ENCODE peak calls at places on chromosomes 11 and 22, in ten cellular contexts. R, Z, K, L, X, J, P, N, V and S are unnamed samples.

GRCh38 chr11:1381793-1382425 is 7.8 kb upstream of the BRSK2 start:
- DNase-seq in R (no peak), P (no peak), K (no peak), J (no peak), V (no peak), Z (no peak), X (no peak), L (no peak), N (no peak), S (no peak)

GRCh38 chr11:120079750-120080610 is 57.9 kb downstream of the TRIM29 start:
- DNase-seq in R (no peak), P (no peak), N (peak), J (no peak), L (peak), V (peak), K (no peak), X (no peak), Z (no peak), S (no peak)

GRCh38 chr22:23574877-23575276 is 5.2 kb downstream of the IGLL1 start:
- DNase-seq in V (no peak), L (no peak), X (no peak), K (no peak), Z (no peak), R (no peak), N (no peak), J (no peak), P (no peak), S (no peak)

GRCh38 chr11:6988506-6988905 is 31.6 kb downstream of the ZNF214 start:
- DNase-seq in R (no peak), N (no peak), K (no peak), L (no peak), X (no peak), V (no peak), P (peak), J (no peak), Z (peak), S (no peak)

GRCh38 chr11:46278387-46279173 is 1.1 kb downstream of the CREB3L1 start:
- DNase-seq in L (peak), V (peak), R (peak), N (peak), Z (peak), J (no peak), K (peak), X (no peak), P (peak), S (peak)

GRCh38 chr11:95829580-95830259 is 39.4 kb downstream of the CEP57 start:
- DNase-seq in V (no peak), K (no peak), P (peak), J (no peak), N (no peak), R (peak), Z (peak), L (no peak), X (no peak), S (no peak)

GRCh38 chr22:32079110-32080089 is 36.3 kb downstream of the SLC5A1 start:
- DNase-seq in V (peak), X (peak), J (peak), L (no peak), P (peak), N (no peak), R (peak), Z (peak), K (no peak), S (no peak)

GRCh38 chr11:70574725-70575347 is 176.5 kb downstream of the CTTN start:
- DNase-seq in K (no peak), R (no peak), V (no peak), X (no peak), L (no peak), N (no peak), P (no peak), Z (no peak), J (no peak), S (no peak)

GRCh38 chr11:112878228-112878627 is 83.0 kb upstream of the NCAM1 start:
- DNase-seq in L (peak), V (no peak), X (no peak), N (no peak), Z (no peak), J (no peak), P (no peak), K (no peak), R (no peak), S (peak)

GRCh38 chr11:67266424-67267187 is at the start of gene GRK2:
- DNase-seq in L (peak), J (no peak), K (no peak), Z (no peak), N (no peak), X (no peak), P (no peak), V (peak), R (no peak), S (peak)

GRCh38 chr11:69131644-69132300 is 24.0 kb upstream of the SMIM38 start:
- DNase-seq in Z (peak), X (peak), J (peak), L (peak), K (peak), P (peak), V (peak), R (peak), N (peak), S (peak)

GRCh38 chr11:126090452-126090851 is 27.8 kb upstream of the CDON start:
- DNase-seq in Z (no peak), P (no peak), X (no peak), J (no peak), R (no peak), V (no peak), K (no peak), L (no peak), N (no peak), S (no peak)

GRCh38 chr11:79371152-79371551 is 69.7 kb downstream of the TENM4 start:
- DNase-seq in V (no peak), J (peak), Z (no peak), K (no peak), X (no peak), N (no peak), P (no peak), R (no peak), L (no peak), S (no peak)

GRCh38 chr22:20550851-20551744 is 43.7 kb downstream of the MED15 start:
- DNase-seq in N (no peak), K (no peak), L (no peak), P (peak), V (peak), X (no peak), Z (peak), R (peak), J (no peak), S (no peak)

GRCh38 chr11:75307058-75307457 is 44.4 kb downstream of the ARRB1 start:
- DNase-seq in P (no peak), R (no peak), N (no peak), L (no peak), K (no peak), X (no peak), J (no peak), Z (no peak), V (no peak), S (no peak)

GRCh38 chr11:108221981-108222685 is at the start of gene NPAT:
- DNase-seq in J (no peak), K (peak), Z (peak), N (no peak), V (no peak), X (no peak), L (peak), R (no peak), P (no peak), S (no peak)

GRCh38 chr11:9002920-9003572 is 755 bp downstream of the NRIP3 start:
- DNase-seq in X (no peak), Z (no peak), V (no peak), P (no peak), N (no peak), R (no peak), L (no peak), K (no peak), J (no peak), S (peak)

GRCh38 chr11:94750319-94751215 is 17.6 kb upstream of the AMOTL1 start:
- DNase-seq in R (no peak), K (no peak), N (no peak), J (no peak), X (no peak), L (no peak), Z (no peak), V (no peak), P (no peak), S (no peak)

GRCh38 chr11:110070176-110070575 is 23.0 kb upstream of the ZC3H12C start:
- DNase-seq in Z (no peak), K (no peak), L (no peak), V (no peak), R (peak), P (no peak), N (no peak), X (no peak), J (no peak), S (no peak)

GRCh38 chr22:23524226-23524625 is 55.9 kb downstream of the IGLL1 start:
- DNase-seq in X (no peak), R (no peak), L (no peak), J (no peak), K (no peak), P (no peak), N (no peak), Z (no peak), V (no peak), S (no peak)

GRCh38 chr11:64123102-64123434 is 42.8 kb downstream of the MACROD1 start:
- DNase-seq in X (no peak), Z (no peak), P (no peak), L (no peak), R (no peak), V (peak), N (peak), K (no peak), J (no peak), S (no peak)

GRCh38 chr11:114019046-114019445 is 40.5 kb upstream of the ZBTB16 start:
- DNase-seq in N (no peak), V (no peak), K (no peak), L (no peak), R (no peak), Z (no peak), P (no peak), X (no peak), J (no peak), S (no peak)

GRCh38 chr22:44729391-44730012 is 22.9 kb upstream of the ARHGAP8 start:
- DNase-seq in K (no peak), V (no peak), X (peak), R (peak), Z (peak), N (peak), P (peak), L (no peak), J (no peak), S (no peak)
- TF ChIP-seq CTCF in K (no peak), V (peak), X (peak), R (peak), Z (peak), N (peak), P (peak), L (no peak), J (no peak), S (no peak)

DNA sequence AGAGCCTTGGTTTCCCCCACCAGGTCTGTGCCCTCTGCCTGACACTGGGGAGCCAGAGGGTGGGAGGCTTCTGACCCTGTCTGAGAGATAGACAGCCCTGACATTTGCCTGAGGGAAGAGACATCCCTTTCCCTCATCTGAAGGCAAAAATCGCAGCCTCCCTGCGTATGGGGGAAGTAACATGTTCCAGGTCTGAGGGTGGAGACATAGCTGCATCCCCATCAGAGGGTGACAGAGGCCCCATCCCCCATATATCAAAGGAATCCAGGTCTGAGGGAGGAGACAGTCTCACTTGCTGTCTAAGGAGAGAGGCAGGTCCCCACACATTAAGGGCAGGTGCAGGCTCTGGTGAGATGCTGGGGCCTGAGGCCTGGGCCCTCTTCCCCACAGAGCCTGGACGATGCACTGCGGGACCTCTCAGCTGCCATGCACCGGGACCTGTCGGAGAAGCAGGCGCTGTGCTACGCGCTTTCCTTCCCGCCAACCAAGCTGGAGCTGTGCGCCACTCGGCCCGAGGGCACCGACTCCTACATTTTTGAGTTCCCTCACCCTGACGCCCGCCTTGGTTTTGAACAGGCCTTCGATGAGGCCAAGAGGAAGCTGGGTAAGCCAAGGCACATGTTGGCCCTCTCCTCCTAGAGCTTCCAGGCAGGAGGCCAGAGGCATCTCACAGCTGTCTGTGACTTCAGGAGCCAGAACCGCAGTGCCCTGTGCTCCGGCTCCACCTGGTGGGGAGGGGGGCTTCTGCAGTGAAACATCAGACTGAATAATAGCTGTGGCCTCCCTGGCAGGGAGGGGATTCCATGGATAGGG is 16.1 kb upstream of the RELT start:
- DNase-seq in Z (peak), X (peak), R (peak), P (peak), N (no peak), J (peak), V (no peak), K (no peak), L (peak), S (peak)
- TF ChIP-seq CTCF in Z (peak), X (peak), R (peak), P (peak), N (peak), J (no peak), V (no peak), K (no peak), L (peak), S (peak)

GRCh38 chr22:37492428-37493344 is 6.5 kb upstream of the MFNG start:
- DNase-seq in K (peak), X (no peak), R (peak), N (no peak), Z (peak), P (peak), V (no peak), L (peak), J (no peak), S (no peak)
- TF ChIP-seq CTCF in K (peak), X (peak), R (peak), N (peak), Z (peak), P (peak), V (peak), L (peak), J (peak), S (peak)

DNA sequence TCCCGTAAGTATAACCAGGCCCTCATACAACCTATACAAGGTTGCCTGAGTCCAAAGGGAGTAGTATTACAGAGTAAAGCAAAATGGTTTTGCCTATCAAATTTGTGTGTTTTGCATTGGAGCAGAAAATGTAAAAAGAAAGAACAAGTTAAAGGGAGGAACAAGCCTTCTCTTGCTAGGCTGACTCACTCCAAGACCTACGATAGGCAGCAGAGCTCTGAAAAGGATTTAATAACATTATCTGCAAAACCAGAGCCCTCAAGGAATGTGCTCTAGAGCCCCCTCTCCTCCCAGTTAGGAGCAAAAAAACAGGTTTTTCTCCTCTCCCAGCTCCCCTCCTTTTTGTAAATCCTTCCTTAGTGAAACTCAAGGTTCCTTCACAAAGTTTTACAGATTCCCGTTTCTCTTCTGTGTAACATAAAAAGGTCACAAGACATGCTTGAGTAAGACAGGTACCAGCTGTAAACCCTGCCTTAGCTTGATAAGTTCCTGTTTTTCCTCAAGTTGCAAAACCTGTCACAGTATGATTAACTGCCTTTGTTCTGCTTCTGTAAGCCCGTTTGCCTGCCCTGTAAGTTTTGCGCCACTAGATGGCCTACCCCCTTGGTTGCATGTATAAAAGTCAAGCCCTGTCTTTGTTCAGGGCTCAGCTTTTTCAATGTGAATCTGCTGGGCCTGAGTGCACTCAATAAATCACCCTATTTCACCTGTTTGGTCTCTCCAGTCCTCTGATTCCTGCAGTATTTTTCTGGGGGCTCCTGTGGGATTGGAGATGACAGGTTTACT is 498.2 kb downstream of the KCNA4 start:
- DNase-seq in N (no peak), X (no peak), J (no peak), R (peak), K (no peak), V (no peak), Z (no peak), L (no peak), P (no peak), S (no peak)
- TF ChIP-seq CTCF in N (no peak), X (no peak), J (no peak), R (peak), K (no peak), V (no peak), Z (peak), L (no peak), P (peak), S (peak)

DNA sequence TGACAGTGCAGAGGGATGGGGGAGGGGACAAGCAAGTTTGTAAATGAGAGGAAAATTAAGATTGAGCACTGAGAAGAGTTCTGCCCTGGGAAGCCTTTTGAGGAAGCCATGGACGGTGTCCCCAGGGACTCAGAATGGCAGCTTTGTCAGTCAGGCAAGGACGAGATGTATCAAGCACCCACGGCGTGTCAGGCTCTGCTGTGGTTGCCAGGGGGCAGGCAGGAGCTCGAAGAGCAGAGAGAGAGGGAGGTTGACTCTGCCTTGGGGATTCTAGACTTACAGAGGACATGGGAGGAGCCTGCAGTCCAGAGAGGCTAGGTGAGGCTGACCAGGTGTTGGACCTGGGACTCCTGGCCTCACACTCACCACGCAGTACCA is 29.1 kb upstream of the SYT7 start:
- DNase-seq in L (peak), V (no peak), J (no peak), P (no peak), X (no peak), N (no peak), K (peak), Z (no peak), R (no peak), S (no peak)
- TF ChIP-seq CTCF in L (no peak), V (no peak), J (no peak), P (peak), X (peak), N (peak), K (no peak), Z (peak), R (peak), S (no peak)

DNA sequence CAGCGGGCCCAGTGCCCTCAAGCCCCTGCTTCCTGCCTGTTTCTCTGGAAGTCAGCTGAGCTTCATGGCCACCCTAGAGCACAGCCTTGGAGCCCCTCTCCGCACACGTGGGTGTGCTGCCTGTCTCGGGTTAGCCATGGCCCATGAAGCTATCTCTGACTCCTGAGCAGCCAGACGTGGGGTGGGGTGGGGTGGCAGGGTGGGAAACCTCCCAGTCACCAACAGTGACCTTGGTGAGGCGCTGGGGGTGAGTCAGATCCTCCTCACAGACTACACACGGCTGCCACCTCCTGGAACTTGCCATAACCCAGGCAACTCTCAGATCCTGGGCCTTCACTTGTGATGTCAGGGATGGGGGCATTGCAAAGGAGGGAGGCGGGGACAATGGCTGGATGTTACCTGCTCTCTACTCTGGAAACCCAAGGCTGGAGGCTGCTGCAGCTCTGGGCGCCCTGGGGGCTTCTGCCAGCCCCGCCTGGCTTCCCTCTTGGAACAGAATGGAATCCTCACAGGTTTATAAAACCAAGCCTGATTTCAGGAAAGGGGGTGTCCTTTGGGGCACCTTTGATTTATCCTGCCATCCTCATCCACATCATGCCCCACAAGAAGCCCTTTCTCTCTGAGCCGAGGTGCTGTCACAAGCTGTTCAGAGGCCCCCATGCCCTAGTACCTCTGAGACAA is 88.4 kb downstream of the SNX19 start:
- DNase-seq in R (peak), Z (peak), L (peak), J (peak), P (peak), K (peak), V (peak), X (peak), N (peak), S (peak)
- TF ChIP-seq CTCF in R (peak), Z (peak), L (no peak), J (peak), P (peak), K (peak), V (peak), X (peak), N (peak), S (peak)

DNA sequence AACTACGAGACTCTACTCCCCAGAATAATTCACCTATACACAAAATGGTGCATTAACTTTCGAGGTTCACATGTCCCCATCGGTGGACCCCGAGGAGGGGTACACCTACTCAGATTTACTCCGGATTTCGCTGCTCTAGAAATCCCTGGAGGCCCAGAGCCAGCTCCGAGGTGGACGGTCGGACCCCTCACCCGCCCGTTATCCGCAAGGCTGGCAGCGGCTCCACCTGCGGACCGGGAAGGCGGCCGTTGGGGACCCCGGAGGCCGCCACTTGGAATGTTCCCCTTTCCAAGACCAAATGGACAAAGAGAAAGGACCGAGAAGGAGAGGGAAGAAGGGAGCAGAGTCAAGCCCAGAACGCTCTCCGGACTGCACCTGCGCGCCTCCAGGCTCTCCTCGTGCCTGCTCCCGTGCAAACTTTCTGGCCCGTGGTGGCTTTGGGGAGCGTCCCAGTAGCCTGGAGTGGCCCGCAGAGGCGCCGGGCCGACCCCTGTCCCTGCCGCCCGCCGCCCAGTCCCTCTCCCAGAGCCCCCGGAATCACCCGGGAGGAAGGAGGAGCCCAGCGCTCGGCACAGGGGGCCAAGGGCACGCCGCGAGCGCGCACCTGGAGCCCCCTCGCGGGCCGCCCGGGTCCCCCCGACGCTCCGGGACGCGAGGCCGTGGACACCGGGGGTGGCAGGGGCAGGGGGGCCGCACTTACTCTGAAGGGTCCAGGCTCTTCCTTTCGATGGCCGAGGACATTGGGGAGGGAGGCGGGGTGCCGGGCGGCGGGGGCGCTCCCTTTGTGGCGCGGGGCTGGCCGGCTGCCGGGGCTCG is 23.0 kb downstream of the LMO2 start:
- DNase-seq in X (no peak), L (peak), P (no peak), R (no peak), J (no peak), N (no peak), Z (no peak), V (no peak), K (no peak), S (peak)
- TF ChIP-seq CTCF in X (no peak), L (no peak), P (no peak), R (no peak), J (no peak), N (no peak), Z (no peak), V (no peak), K (no peak), S (no peak)